ENCODE peak calls at places on chromosome 5, in eight cellular contexts. One of them, this sample, is unnamed.

GRCh38 chr5:454936-455335 is 12.0 kb downstream of the EXOC3 start:
- DNase-seq in cardiac fibroblast: no peak
- DNase-seq in fibroblast of the aortic adventitia: no peak
- DNase-seq in psoas muscle: no peak
- DNase-seq in lower lobe of right lung: no peak
- DNase-seq in neural progenitor cell: no peak
- DNase-seq in pancreas: peak; percentile 14
- DNase-seq in cardiac muscle cell: no peak
- DNase-seq in this sample: no peak

GRCh38 chr5:35771321-35771720 is 85.4 kb upstream of the IL7R start:
- DNase-seq in pancreas: no peak
- DNase-seq in cardiac fibroblast: peak; percentile 90
- DNase-seq in lower lobe of right lung: no peak
- DNase-seq in neural progenitor cell: no peak
- DNase-seq in psoas muscle: no peak
- DNase-seq in cardiac muscle cell: peak; percentile 80
- DNase-seq in fibroblast of the aortic adventitia: peak; percentile 28
- DNase-seq in this sample: no peak

GRCh38 chr5:54186912-54187445 is 123.4 kb downstream of the ARL15 start:
- DNase-seq in lower lobe of right lung: no peak
- DNase-seq in pancreas: no peak
- DNase-seq in neural progenitor cell: peak; percentile 17
- DNase-seq in cardiac muscle cell: no peak
- DNase-seq in psoas muscle: no peak
- DNase-seq in fibroblast of the aortic adventitia: no peak
- DNase-seq in cardiac fibroblast: no peak
- DNase-seq in this sample: no peak

GRCh38 chr5:118891252-118891651 is 97.1 kb downstream of the DTWD2 start:
- DNase-seq in psoas muscle: no peak
- DNase-seq in cardiac muscle cell: no peak
- DNase-seq in pancreas: no peak
- DNase-seq in fibroblast of the aortic adventitia: no peak
- DNase-seq in lower lobe of right lung: no peak
- DNase-seq in cardiac fibroblast: no peak
- DNase-seq in neural progenitor cell: no peak
- DNase-seq in this sample: no peak

GRCh38 chr5:54103871-54104270 is 206.5 kb downstream of the ARL15 start:
- DNase-seq in pancreas: no peak
- DNase-seq in cardiac fibroblast: no peak
- DNase-seq in cardiac muscle cell: no peak
- DNase-seq in fibroblast of the aortic adventitia: no peak
- DNase-seq in psoas muscle: no peak
- DNase-seq in neural progenitor cell: peak; percentile 3
- DNase-seq in lower lobe of right lung: no peak
- DNase-seq in this sample: no peak

GRCh38 chr5:132665681-132666080 is 7.7 kb downstream of the IL13 start:
- DNase-seq in pancreas: no peak
- DNase-seq in psoas muscle: no peak
- DNase-seq in fibroblast of the aortic adventitia: no peak
- DNase-seq in cardiac fibroblast: no peak
- DNase-seq in neural progenitor cell: no peak
- DNase-seq in cardiac muscle cell: no peak
- DNase-seq in lower lobe of right lung: no peak
- DNase-seq in this sample: no peak

GRCh38 chr5:174531782-174532191 is 192.6 kb upstream of the MSX2 start:
- DNase-seq in lower lobe of right lung: no peak
- DNase-seq in pancreas: no peak
- DNase-seq in cardiac muscle cell: no peak
- DNase-seq in cardiac fibroblast: no peak
- DNase-seq in psoas muscle: no peak
- DNase-seq in fibroblast of the aortic adventitia: no peak
- DNase-seq in neural progenitor cell: peak; percentile 33
- DNase-seq in this sample: no peak

GRCh38 chr5:98770911-98771322 is 2.5 kb upstream of the RGMB start:
- DNase-seq in lower lobe of right lung: no peak
- DNase-seq in neural progenitor cell: no peak
- DNase-seq in fibroblast of the aortic adventitia: peak; percentile 58
- DNase-seq in cardiac fibroblast: peak; percentile 62
- DNase-seq in cardiac muscle cell: peak; percentile 50
- DNase-seq in psoas muscle: no peak
- DNase-seq in pancreas: no peak
- DNase-seq in this sample: peak; percentile 73

GRCh38 chr5:154740957-154741356 is 14.2 kb upstream of the LARP1 start:
- DNase-seq in fibroblast of the aortic adventitia: peak; percentile 72
- DNase-seq in pancreas: no peak
- DNase-seq in neural progenitor cell: no peak
- DNase-seq in psoas muscle: peak; percentile 45
- DNase-seq in cardiac fibroblast: no peak
- DNase-seq in lower lobe of right lung: no peak
- DNase-seq in cardiac muscle cell: peak; percentile 64
- DNase-seq in this sample: peak; percentile 37

GRCh38 chr5:37060030-37060429 is 183.5 kb downstream of the NIPBL start:
- DNase-seq in cardiac fibroblast: no peak
- DNase-seq in pancreas: no peak
- DNase-seq in lower lobe of right lung: no peak
- DNase-seq in neural progenitor cell: no peak
- DNase-seq in psoas muscle: no peak
- DNase-seq in cardiac muscle cell: no peak
- DNase-seq in fibroblast of the aortic adventitia: no peak
- DNase-seq in this sample: no peak

GRCh38 chr5:2283481-2284045 is 400.8 kb upstream of the IRX4 start:
- DNase-seq in lower lobe of right lung: no peak
- DNase-seq in pancreas: no peak
- DNase-seq in cardiac muscle cell: no peak
- DNase-seq in cardiac fibroblast: no peak
- DNase-seq in neural progenitor cell: no peak
- DNase-seq in psoas muscle: no peak
- DNase-seq in fibroblast of the aortic adventitia: no peak
- DNase-seq in this sample: no peak

GRCh38 chr5:63245271-63245670 is 666.7 kb downstream of the LRRC70 start:
- DNase-seq in neural progenitor cell: no peak
- DNase-seq in lower lobe of right lung: no peak
- DNase-seq in cardiac muscle cell: peak; percentile 54
- DNase-seq in psoas muscle: no peak
- DNase-seq in cardiac fibroblast: peak; percentile 48
- DNase-seq in fibroblast of the aortic adventitia: peak; percentile 16
- DNase-seq in pancreas: no peak
- DNase-seq in this sample: no peak

GRCh38 chr5:101142102-101142501 is 239.0 kb upstream of the ST8SIA4 start:
- DNase-seq in neural progenitor cell: no peak
- DNase-seq in pancreas: no peak
- DNase-seq in fibroblast of the aortic adventitia: no peak
- DNase-seq in lower lobe of right lung: no peak
- DNase-seq in cardiac fibroblast: no peak
- DNase-seq in cardiac muscle cell: no peak
- DNase-seq in psoas muscle: no peak
- DNase-seq in this sample: no peak

GRCh38 chr5:179866241-179867078 is 7.8 kb upstream of the MRNIP start:
- DNase-seq in cardiac muscle cell: no peak
- DNase-seq in fibroblast of the aortic adventitia: no peak
- DNase-seq in lower lobe of right lung: no peak
- DNase-seq in pancreas: no peak
- DNase-seq in neural progenitor cell: no peak
- DNase-seq in cardiac fibroblast: no peak
- DNase-seq in psoas muscle: no peak
- DNase-seq in this sample: no peak

GRCh38 chr5:157241483-157241882 is 24.4 kb upstream of the CYFIP2 start:
- DNase-seq in fibroblast of the aortic adventitia: peak; percentile 13
- DNase-seq in lower lobe of right lung: no peak
- DNase-seq in psoas muscle: no peak
- DNase-seq in cardiac muscle cell: no peak
- DNase-seq in cardiac fibroblast: peak; percentile 8
- DNase-seq in pancreas: no peak
- DNase-seq in neural progenitor cell: no peak
- DNase-seq in this sample: no peak

GRCh38 chr5:1910081-1910760 is 27.5 kb upstream of the IRX4 start:
- DNase-seq in neural progenitor cell: no peak
- DNase-seq in lower lobe of right lung: no peak
- DNase-seq in cardiac muscle cell: no peak
- DNase-seq in psoas muscle: no peak
- DNase-seq in pancreas: no peak
- DNase-seq in fibroblast of the aortic adventitia: no peak
- DNase-seq in cardiac fibroblast: no peak
- DNase-seq in this sample: no peak

GRCh38 chr5:179315356-179315890 is 29.8 kb downstream of the ADAMTS2 start:
- DNase-seq in pancreas: no peak
- DNase-seq in neural progenitor cell: no peak
- DNase-seq in cardiac fibroblast: no peak
- DNase-seq in cardiac muscle cell: no peak
- DNase-seq in lower lobe of right lung: no peak
- DNase-seq in fibroblast of the aortic adventitia: no peak
- DNase-seq in psoas muscle: no peak
- DNase-seq in this sample: no peak

GRCh38 chr5:95181650-95182049 is 103.2 kb downstream of the MCTP1 start:
- DNase-seq in cardiac muscle cell: no peak
- DNase-seq in pancreas: no peak
- DNase-seq in psoas muscle: no peak
- DNase-seq in cardiac fibroblast: no peak
- DNase-seq in lower lobe of right lung: no peak
- DNase-seq in fibroblast of the aortic adventitia: no peak
- DNase-seq in neural progenitor cell: no peak
- DNase-seq in this sample: no peak

GRCh38 chr5:160083012-160083436 is 36.2 kb downstream of the PWWP2A start:
- DNase-seq in neural progenitor cell: no peak
- DNase-seq in psoas muscle: no peak
- DNase-seq in cardiac fibroblast: peak; percentile 89
- DNase-seq in lower lobe of right lung: no peak
- DNase-seq in fibroblast of the aortic adventitia: peak; percentile 94
- DNase-seq in pancreas: no peak
- DNase-seq in cardiac muscle cell: peak; percentile 77
- DNase-seq in this sample: peak; percentile 82
- H3K4me3 ChIP-seq in neural progenitor cell: peak overlapping the region; percentile 16
- H3K4me3 ChIP-seq in psoas muscle: no peak overlapping the region
- H3K4me3 ChIP-seq in cardiac fibroblast: no peak overlapping the region
- H3K4me3 ChIP-seq in lower lobe of right lung: no peak overlapping the region
- H3K4me3 ChIP-seq in fibroblast of the aortic adventitia: peak overlapping the region; percentile 3
- H3K4me3 ChIP-seq in pancreas: no peak overlapping the region
- H3K4me3 ChIP-seq in cardiac muscle cell: no peak overlapping the region
- H3K4me3 ChIP-seq in this sample: no peak overlapping the region

DNA sequence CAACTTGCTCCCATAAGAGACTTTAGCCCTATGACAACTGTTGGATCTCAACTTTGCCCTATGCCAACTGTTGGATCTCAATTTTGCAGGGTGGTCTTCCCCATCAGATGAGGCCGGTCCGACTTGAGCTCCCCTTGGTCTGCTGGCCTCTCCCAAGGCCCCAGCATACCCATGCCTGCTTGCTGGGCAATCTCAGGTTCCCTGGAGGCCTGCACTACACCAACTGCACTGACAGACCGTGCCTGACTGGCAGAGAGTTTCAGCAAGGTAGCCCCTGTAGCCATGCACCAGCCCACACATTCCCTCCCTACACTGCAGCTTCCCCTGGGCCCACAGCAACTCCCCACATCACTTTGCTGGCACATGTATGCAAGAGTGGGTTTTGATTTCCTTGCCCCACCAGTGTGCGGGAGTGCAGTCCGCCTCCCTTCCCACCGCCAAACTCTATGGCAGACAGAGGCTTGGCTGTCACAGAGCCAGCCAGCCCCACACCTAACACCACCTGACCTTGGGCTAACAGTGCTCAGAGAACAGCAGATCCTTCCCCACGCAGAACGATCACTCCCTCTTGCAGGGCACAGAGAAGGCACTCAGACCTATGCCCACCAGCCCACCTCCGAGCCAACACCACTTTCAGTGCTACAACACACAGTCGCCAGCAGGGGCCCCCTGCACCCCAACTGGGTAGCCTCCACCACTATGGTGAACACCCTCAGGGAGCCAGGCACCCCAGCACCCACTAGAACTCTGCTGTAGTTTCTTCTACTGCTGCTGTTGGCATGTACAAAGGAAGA is 279.9 kb upstream of the COX7C start:
- DNase-seq in cardiac muscle cell: no peak
- DNase-seq in neural progenitor cell: no peak
- DNase-seq in lower lobe of right lung: no peak
- DNase-seq in psoas muscle: no peak
- DNase-seq in pancreas: no peak
- DNase-seq in cardiac fibroblast: no peak
- DNase-seq in fibroblast of the aortic adventitia: no peak
- DNase-seq in this sample: no peak
- TF ChIP-seq CTCF in cardiac muscle cell: no peak
- TF ChIP-seq CTCF in neural progenitor cell: peak; percentile 16
- TF ChIP-seq CTCF in lower lobe of right lung: no peak
- TF ChIP-seq CTCF in psoas muscle: no peak
- TF ChIP-seq CTCF in pancreas: no peak
- TF ChIP-seq CTCF in cardiac fibroblast: no peak
- TF ChIP-seq CTCF in fibroblast of the aortic adventitia: no peak
- TF ChIP-seq CTCF in this sample: no peak

GRCh38 chr5:145562931-145563330 is 272.2 kb downstream of the PRELID2 start:
- DNase-seq in fibroblast of the aortic adventitia: peak; percentile 22
- DNase-seq in lower lobe of right lung: no peak
- DNase-seq in neural progenitor cell: no peak
- DNase-seq in psoas muscle: no peak
- DNase-seq in cardiac fibroblast: no peak
- DNase-seq in cardiac muscle cell: no peak
- DNase-seq in pancreas: no peak
- DNase-seq in this sample: peak; percentile 81
- H3K4me3 ChIP-seq in fibroblast of the aortic adventitia: no peak overlapping the region
- H3K4me3 ChIP-seq in lower lobe of right lung: no peak overlapping the region
- H3K4me3 ChIP-seq in neural progenitor cell: no peak overlapping the region
- H3K4me3 ChIP-seq in psoas muscle: no peak overlapping the region
- H3K4me3 ChIP-seq in cardiac fibroblast: no peak overlapping the region
- H3K4me3 ChIP-seq in cardiac muscle cell: no peak overlapping the region
- H3K4me3 ChIP-seq in pancreas: no peak overlapping the region
- H3K4me3 ChIP-seq in this sample: no peak overlapping the region

GRCh38 chr5:173327948-173328895 is at the start of gene STC2:
- DNase-seq in cardiac muscle cell: peak; percentile 89
- DNase-seq in psoas muscle: peak; percentile 85
- DNase-seq in cardiac fibroblast: peak; percentile 93
- DNase-seq in neural progenitor cell: peak; percentile 98
- DNase-seq in pancreas: peak; percentile 93
- DNase-seq in lower lobe of right lung: peak; percentile 62
- DNase-seq in fibroblast of the aortic adventitia: peak; percentile 93
- DNase-seq in this sample: peak; percentile 91
- TF ChIP-seq CTCF in cardiac muscle cell: no peak
- TF ChIP-seq CTCF in psoas muscle: peak; percentile 11
- TF ChIP-seq CTCF in cardiac fibroblast: peak; percentile 10
- TF ChIP-seq CTCF in neural progenitor cell: no peak
- TF ChIP-seq CTCF in pancreas: no peak
- TF ChIP-seq CTCF in lower lobe of right lung: no peak
- TF ChIP-seq CTCF in fibroblast of the aortic adventitia: no peak
- TF ChIP-seq CTCF in this sample: peak; percentile 1